ENCODE peak calls at places on chromosomes 5 and 9, in four cellular contexts. M, N, U and A are unnamed samples.

GRCh38 chr5:68883441-68883840 is 210.4 kb upstream of the SLC30A5 start:
- DNase-seq in M (no peak), N (no peak), U (no peak), A (no peak)

GRCh38 chr9:20624201-20625002 is 2.1 kb upstream of the MLLT3 start:
- DNase-seq in M (peak; percentile 23), N (peak; percentile 86), U (peak; percentile 76), A (peak; percentile 56)

GRCh38 chr5:1035421-1036405 is 27.1 kb downstream of the NKD2 start:
- DNase-seq in M (no peak), N (no peak), U (no peak), A (no peak)

GRCh38 chr9:114093761-114094505 is 5.2 kb downstream of the KIF12 start:
- DNase-seq in M (no peak), N (no peak), U (no peak), A (no peak)

GRCh38 chr5:93658044-93658443 is 75.0 kb downstream of the NR2F1 start:
- DNase-seq in M (no peak), N (peak; percentile 34), U (peak; percentile 31), A (no peak)

GRCh38 chr9:136118061-136118366 is 661 bp downstream of the TMEM250 start:
- DNase-seq in M (no peak), N (no peak), U (no peak), A (no peak)

GRCh38 chr9:137195525-137196220 is 4.9 kb downstream of the TPRN start:
- DNase-seq in M (no peak), N (no peak), U (no peak), A (no peak)

GRCh38 chr9:116594552-116594951 is 92.6 kb upstream of the TRIM32 start:
- DNase-seq in M (no peak), N (peak; percentile 69), U (peak; percentile 91), A (no peak)

GRCh38 chr5:86329318-86329717 is 288.4 kb upstream of the COX7C start:
- DNase-seq in M (no peak), N (no peak), U (no peak), A (no peak)

GRCh38 chr9:8764041-8764440 is 964.5 kb upstream of the DMAC1 start:
- DNase-seq in M (no peak), N (peak; percentile 83), U (no peak), A (no peak)